ENCODE peak calls at places on chromosomes 1 and 21, in five cellular contexts. J, V, Y, Q and S are unnamed samples.

GRCh38 chr1:151069103-151069486 is 1.5 kb upstream of the GABPB2 start:
- DNase-seq in V (no peak), J (no peak), Y (no peak), Q (no peak), S (no peak)

GRCh38 chr1:173016409-173016808 is 34.3 kb downstream of the TNFSF18 start:
- DNase-seq in J (no peak), Y (no peak), V (no peak), Q (no peak), S (no peak)

GRCh38 chr1:193457676-193458075 is 271.3 kb upstream of the B3GALT2 start:
- DNase-seq in V (no peak), Q (no peak), Y (no peak), J (no peak), S (peak)

GRCh38 chr1:91827094-91828006 is 58.6 kb downstream of the TGFBR3 start:
- DNase-seq in Q (no peak), V (no peak), J (peak), Y (no peak), S (peak)

GRCh38 chr21:45637883-45638282 is 5.6 kb upstream of the PCBP3 start:
- DNase-seq in V (no peak), Y (no peak), Q (no peak), J (no peak), S (no peak)

GRCh38 chr1:225655509-225656258 is 2.8 kb upstream of the ENAH start:
- DNase-seq in J (peak), Y (no peak), V (peak), Q (no peak), S (peak)

GRCh38 chr1:96364576-96364975 is 357.0 kb upstream of the PTBP2 start:
- DNase-seq in Y (no peak), V (no peak), J (no peak), Q (no peak), S (no peak)

GRCh38 chr1:31970873-31971272 is 32.7 kb upstream of the PTP4A2 start:
- DNase-seq in J (no peak), Q (no peak), V (no peak), Y (no peak), S (no peak)

GRCh38 chr21:26708223-26708800 is 135.2 kb upstream of the CYYR1 start:
- DNase-seq in Y (no peak), V (no peak), J (no peak), Q (no peak), S (no peak)

GRCh38 chr1:97144527-97144926 is 422.9 kb downstream of the PTBP2 start:
- DNase-seq in Q (no peak), J (no peak), Y (no peak), V (peak), S (no peak)

GRCh38 chr21:40964691-40965090 is 117.7 kb upstream of the DSCAM start:
- DNase-seq in J (no peak), Q (no peak), Y (no peak), V (no peak), S (no peak)

GRCh38 chr1:31371560-31371959 is 1.3 kb downstream of the FABP3 start:
- DNase-seq in Q (no peak), V (no peak), J (no peak), Y (no peak), S (no peak)

GRCh38 chr1:161088587-161089110 is 709 bp downstream of the NECTIN4 start:
- DNase-seq in Q (no peak), V (no peak), J (no peak), Y (no peak), S (no peak)

GRCh38 chr1:152388889-152389288 is 25.2 kb downstream of the CRNN start:
- DNase-seq in Q (no peak), V (no peak), Y (no peak), J (no peak), S (no peak)

GRCh38 chr1:167344112-167344511 is 123.4 kb downstream of the POU2F1 start:
- DNase-seq in J (no peak), Q (no peak), Y (no peak), V (no peak), S (no peak)

GRCh38 chr1:46517932-46518498 is 28.4 kb downstream of the DMBX1 start:
- DNase-seq in V (no peak), Y (no peak), J (no peak), Q (no peak), S (no peak)

GRCh38 chr1:193727850-193728249 is 541.4 kb upstream of the B3GALT2 start:
- DNase-seq in Y (no peak), V (no peak), Q (no peak), J (no peak), S (no peak)

GRCh38 chr1:237237721-237238120 is 195.7 kb downstream of the RYR2 start:
- DNase-seq in Q (no peak), Y (no peak), J (no peak), V (no peak), S (no peak)